ENCODE peak calls at places on chromosomes 2 and 18, in ten cellular contexts. N is HepG2, Z is fibroblast of lung, Q is OCI-LY7, Y is HCT116, D is hepatocyte, P is mammary epithelial cell, B is endothelial cell of umbilical vein, U is neural progenitor cell, I is GM23248. L is an unnamed sample. For H3K79me2 and H3K9me3, the result is how much of the 10 kb centered on the place peaks cover.

GRCh38 chr2:157780211-157780610 is 95.9 kb downstream of the ACVR1 start:
- DNase-seq in N (no peak), Z (no peak), I (no peak), D (no peak), Y (no peak), U (no peak), P (no peak), Q (no peak), B (no peak), L (no peak)

GRCh38 chr2:190979906-190980629 is 33.9 kb downstream of the STAT1 start:
- DNase-seq in B (peak), Z (peak), Y (no peak), U (no peak), I (no peak), Q (no peak), N (no peak), P (no peak), D (peak), L (no peak)

GRCh38 chr2:7627587-7627986 is 710.4 kb downstream of the RNF144A start:
- DNase-seq in Y (no peak), Q (no peak), P (peak), Z (no peak), U (no peak), D (no peak), N (no peak), B (no peak), I (peak), L (no peak)

GRCh38 chr2:136308621-136309020 is 190.7 kb upstream of the CXCR4 start:
- DNase-seq in Z (no peak), B (no peak), Y (no peak), N (no peak), Q (no peak), U (no peak), I (no peak), P (no peak), D (no peak), L (no peak)

GRCh38 chr18:50623694-50624352 is 63.9 kb downstream of the MAPK4 start:
- DNase-seq in B (no peak), U (no peak), N (no peak), Z (no peak), P (no peak), Y (no peak), I (no peak), Q (no peak), D (no peak), L (no peak)

GRCh38 chr2:166410828-166411472 is 35.2 kb upstream of the SCN9A start:
- DNase-seq in Y (peak), B (peak), P (peak), D (no peak), I (peak), N (peak), U (no peak), Z (peak), Q (no peak), L (no peak)

GRCh38 chr2:213723707-213724106 is 439.4 kb downstream of the SPAG16 start:
- DNase-seq in N (no peak), D (no peak), Z (no peak), Y (no peak), B (no peak), Q (no peak), U (no peak), P (no peak), I (no peak), L (no peak)

GRCh38 chr18:63158676-63159291 is 160.8 kb downstream of the BCL2 start:
- DNase-seq in I (no peak), P (no peak), Y (no peak), B (no peak), D (no peak), U (no peak), Z (no peak), N (no peak), Q (no peak), L (peak)

GRCh38 chr2:191155608-191156071 is 4.8 kb upstream of the STAT4 start:
- DNase-seq in N (no peak), I (peak), U (no peak), Y (peak), Q (peak), P (peak), D (peak), B (peak), Z (peak), L (peak)

GRCh38 chr2:64025741-64026140 is 6.5 kb upstream of the VPS54 start:
- DNase-seq in B (no peak), N (no peak), Y (no peak), P (no peak), D (no peak), Q (peak), Z (no peak), I (no peak), U (no peak), L (no peak)

GRCh38 chr2:178256382-178257053 is 62.2 kb downstream of the OSBPL6 start:
- DNase-seq in B (no peak), Z (no peak), N (no peak), P (no peak), I (no peak), Q (no peak), U (peak), Y (no peak), D (no peak), L (no peak)

GRCh38 chr2:100739735-100740432 is 80.1 kb upstream of the NPAS2 start:
- DNase-seq in P (peak), U (no peak), Q (no peak), D (no peak), Z (no peak), N (no peak), I (no peak), Y (no peak), B (no peak), L (no peak)

GRCh38 chr18:832085-832681 is 20.1 kb upstream of the YES1 start:
- DNase-seq in Q (no peak), N (peak), B (no peak), Y (peak), U (peak), P (no peak), I (no peak), Z (no peak), D (peak), L (no peak)

GRCh38 chr18:3367491-3368091 is 82.4 kb upstream of the TGIF1 start:
- DNase-seq in I (peak), D (no peak), Q (no peak), Y (no peak), Z (peak), P (peak), U (no peak), B (no peak), N (no peak), L (no peak)

GRCh38 chr18:59748628-59749360 is 51.6 kb upstream of the CCBE1 start:
- DNase-seq in U (no peak), D (no peak), B (no peak), Y (peak), N (no peak), P (peak), Q (no peak), I (peak), Z (peak), L (no peak)

GRCh38 chr2:126300348-126300747 is 355.6 kb upstream of the GYPC start:
- DNase-seq in B (no peak), N (no peak), P (no peak), Z (no peak), Y (no peak), Q (no peak), D (no peak), I (no peak), U (no peak), L (no peak)

GRCh38 chr2:128901572-128902391 is 583.1 kb upstream of the HS6ST1 start:
- DNase-seq in P (no peak), I (no peak), B (no peak), Q (no peak), Y (no peak), Z (no peak), U (no peak), N (no peak), D (no peak), L (no peak)

GRCh38 chr2:60432202-60432601 is 121.3 kb downstream of the BCL11A start:
- DNase-seq in P (peak), B (no peak), Y (no peak), N (no peak), D (no peak), U (no peak), Q (no peak), Z (no peak), I (no peak), L (no peak)

GRCh38 chr2:232292395-232293154 is 86.0 kb upstream of the ALPP start:
- DNase-seq in Y (peak), I (peak), D (peak), N (peak), U (peak), Z (peak), Q (peak), P (peak), B (peak), L (peak)

GRCh38 chr2:65193446-65193845 is 34.2 kb upstream of the ACTR2 start:
- DNase-seq in P (no peak), Y (no peak), Z (no peak), D (no peak), Q (no peak), N (no peak), B (no peak), I (no peak), U (no peak), L (peak)

DNA sequence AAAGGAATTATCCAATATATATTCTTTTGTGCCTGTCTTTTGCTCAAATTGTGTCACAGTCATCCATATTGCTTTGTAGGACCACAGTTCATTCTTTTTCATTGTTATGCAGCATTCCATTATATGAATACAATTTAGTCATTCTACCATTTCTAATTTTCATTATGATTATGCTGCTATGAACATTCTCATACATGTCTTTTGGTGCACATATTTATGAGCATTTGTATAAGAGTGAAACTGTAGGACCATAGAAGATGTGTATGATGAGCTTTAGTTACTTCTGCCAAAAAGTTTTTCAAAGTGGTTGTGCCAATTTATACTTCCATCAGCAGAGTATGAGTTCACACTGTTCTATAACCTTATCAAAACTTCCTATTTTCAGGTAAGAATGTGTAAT is 7.7 kb downstream of the IER3IP1 start:
- DNase-seq in D (no peak), P (no peak), N (no peak), I (no peak), U (no peak), B (no peak), Y (no peak), Z (no peak), Q (no peak), L (no peak)
- H3K79me2 ChIP-seq in D (half or more), P (half or more), N (half or more), I (half or more), U (half or more), B (half or more), Y (half or more), Z (half or more), Q (under half), L (half or more)

GRCh38 chr2:234981197-234982095 is 29.6 kb downstream of the SH3BP4 start:
- DNase-seq in B (peak), Y (peak), N (peak), Q (no peak), U (peak), P (peak), Z (peak), D (peak), I (peak), L (no peak)
- H3K4me3 ChIP-seq in B (peak), Y (peak), N (peak), Q (no peak), U (no peak), P (peak), Z (peak), D (no peak), I (peak), L (no peak)

DNA sequence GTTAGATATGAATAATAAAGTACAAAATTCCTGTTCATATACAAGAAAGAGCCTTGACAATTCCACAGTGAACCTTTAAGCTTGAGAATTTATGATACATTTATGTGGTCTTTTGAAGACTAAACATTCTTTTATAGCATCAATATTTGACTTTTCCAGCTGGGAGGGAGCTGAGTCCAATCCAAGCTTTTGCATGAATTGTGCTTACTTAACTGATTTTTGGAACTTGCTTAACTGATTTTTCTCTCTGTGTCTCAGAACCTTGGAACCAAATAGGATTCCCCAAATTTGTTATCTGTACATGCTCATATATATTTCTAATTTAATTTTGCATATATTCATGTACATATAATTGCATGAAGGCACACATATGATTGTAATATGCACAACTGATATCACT is 388.0 kb downstream of the TRIB2 start:
- DNase-seq in D (no peak), U (no peak), N (no peak), B (no peak), Y (no peak), I (no peak), Q (no peak), Z (no peak), P (no peak), L (no peak)
- H3K9me3 ChIP-seq in D (under half), U (under half), N (half or more), B (under half), Y (under half), I (under half), Q (under half), Z (under half), P (under half), L (under half)

GRCh38 chr2:85255456-85255812 is 72.4 kb downstream of the TGOLN2 start:
- DNase-seq in Z (no peak), I (no peak), Q (peak), Y (no peak), N (no peak), D (no peak), B (peak), U (no peak), P (no peak), L (no peak)

GRCh38 chr2:85254540-85255261 is 73.1 kb downstream of the TGOLN2 start:
- DNase-seq in Z (no peak), B (no peak), I (no peak), Q (no peak), U (peak), N (no peak), Y (no peak), D (no peak), P (no peak), L (no peak)

GRCh38 chr2:85255813-85256581 is 71.8 kb downstream of the TGOLN2 start:
- DNase-seq in I (peak), B (peak), Z (peak), U (peak), Y (no peak), Q (no peak), N (peak), P (peak), D (peak), L (no peak)

GRCh38 chr2:85251070-85251616 is 76.6 kb downstream of the TGOLN2 start:
- DNase-seq in Q (no peak), I (no peak), B (peak), D (no peak), P (no peak), N (no peak), Z (no peak), Y (no peak), U (no peak), L (no peak)

DNA sequence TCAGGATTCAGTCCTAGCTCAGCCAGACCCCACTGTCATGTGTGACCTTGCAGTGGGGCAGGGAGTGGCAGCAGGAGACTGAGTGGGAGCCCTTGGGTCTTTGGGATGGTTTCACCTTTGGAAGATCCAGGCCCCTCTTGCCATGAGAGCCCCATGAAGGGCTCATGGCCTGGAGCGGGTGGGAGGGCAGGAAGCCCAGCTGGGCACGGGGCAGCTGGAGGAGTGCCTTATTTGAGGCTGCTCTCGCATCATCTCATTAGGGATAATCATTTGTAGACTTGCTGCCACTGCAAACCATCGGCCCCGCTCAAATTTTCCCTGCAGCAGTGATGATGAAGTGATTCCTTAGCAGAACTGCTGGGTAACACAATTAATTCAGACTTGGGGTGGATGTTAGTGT is 73.9 kb downstream of the TGOLN2 start:
- DNase-seq in D (no peak), Q (no peak), I (no peak), U (no peak), Y (no peak), P (no peak), Z (no peak), B (no peak), N (no peak), L (no peak)
- H3K79me2 ChIP-seq in D (half or more), Q (under half), I (under half), U (under half), Y (under half), P (under half), Z (under half), B (under half), N (under half), L (under half)

GRCh38 chr2:58732999-58733398 is 491.9 kb upstream of the FANCL start:
- DNase-seq in Q (no peak), P (no peak), B (no peak), Z (no peak), N (no peak), D (no peak), I (no peak), U (no peak), Y (no peak), L (no peak)
- H3K4me3 ChIP-seq in Q (no peak), P (no peak), B (no peak), Z (no peak), N (no peak), D (no peak), I (no peak), U (no peak), Y (no peak), L (no peak)

GRCh38 chr2:98347298-98348065 is 1.2 kb downstream of the CNGA3 start:
- DNase-seq in I (peak), U (peak), Y (no peak), Q (no peak), N (no peak), D (no peak), P (no peak), Z (no peak), B (no peak), L (no peak)
- H3K9me3 ChIP-seq in I (under half), U (under half), Y (under half), Q (under half), N (under half), D (under half), P (under half), Z (under half), B (under half), L (under half)